ENCODE peak calls at places on chromosome 17, in ten cellular contexts. T is uterus, K is transverse colon, H is heart left ventricle, F is A549, O is prostate gland, G is GM12878, W is tibial nerve, Z is right lobe of liver, D is H54. V is an unnamed sample.

GRCh38 chr17:27565874-27566672 is 64.9 kb upstream of the LGALS9 start:
- DNase-seq in F (no peak), Z (no peak), D (no peak), H (no peak), T (no peak), G (no peak), O (no peak), W (no peak), K (no peak), V (no peak)

GRCh38 chr17:1730345-1731193 is 6.1 kb downstream of the WDR81 start:
- DNase-seq in D (peak), K (peak), O (peak), W (peak), H (peak), F (no peak), G (no peak), T (peak), Z (peak), V (peak)

GRCh38 chr17:42026821-42027539 is 7.1 kb downstream of the NKIRAS2 start:
- DNase-seq in O (no peak), H (no peak), D (no peak), G (no peak), T (no peak), K (no peak), Z (no peak), F (no peak), W (no peak), V (no peak)

GRCh38 chr17:15263206-15263579 is 1.9 kb downstream of the PMP22 start:
- DNase-seq in O (peak), G (no peak), T (peak), K (peak), H (peak), F (peak), D (peak), Z (peak), W (peak), V (peak)

GRCh38 chr17:43597624-43598358 is 51.7 kb upstream of the ETV4 start:
- DNase-seq in W (no peak), D (no peak), Z (no peak), G (no peak), T (no peak), H (no peak), K (no peak), O (no peak), F (no peak), V (no peak)

GRCh38 chr17:2982854-2983636 is 80.4 kb downstream of the OR1D5 start:
- DNase-seq in W (peak), K (peak), H (peak), T (peak), F (peak), O (no peak), D (peak), Z (no peak), G (no peak), V (no peak)

GRCh38 chr17:69525920-69526841 is 111.7 kb downstream of the MAP2K6 start:
- DNase-seq in D (no peak), G (no peak), F (peak), H (peak), K (peak), O (peak), W (no peak), T (peak), Z (no peak), V (peak)

GRCh38 chr17:78883533-78884131 is 19.4 kb downstream of the CEP295NL start:
- DNase-seq in G (no peak), T (peak), Z (peak), H (peak), K (peak), D (peak), W (peak), O (peak), F (peak), V (no peak)

GRCh38 chr17:19724501-19725420 is 8.4 kb upstream of the SLC47A2 start:
- DNase-seq in F (no peak), K (peak), H (peak), Z (peak), W (peak), D (no peak), T (peak), G (no peak), O (peak), V (no peak)

GRCh38 chr17:78934681-78935418 is 9.7 kb upstream of the TIMP2 start:
- DNase-seq in G (no peak), T (no peak), F (no peak), D (no peak), H (no peak), Z (no peak), K (no peak), W (no peak), O (no peak), V (no peak)

GRCh38 chr17:60832206-60832605 is 154.6 kb downstream of the BCAS3 start:
- DNase-seq in Z (no peak), H (no peak), G (no peak), K (no peak), O (no peak), W (no peak), T (no peak), D (no peak), F (no peak), V (no peak)

GRCh38 chr17:45294506-45294905 is 22.3 kb downstream of the MAP3K14 start:
- DNase-seq in O (peak), T (no peak), K (no peak), G (no peak), Z (no peak), F (no peak), D (no peak), W (no peak), H (peak), V (no peak)

GRCh38 chr17:55187371-55187770 is 77.4 kb upstream of the HLF start:
- DNase-seq in O (no peak), Z (no peak), H (no peak), T (peak), G (no peak), K (no peak), F (no peak), W (no peak), D (no peak), V (no peak)

GRCh38 chr17:55852734-55853133 is 101.9 kb downstream of the PCTP start:
- DNase-seq in H (no peak), O (no peak), D (no peak), G (no peak), K (no peak), F (no peak), W (no peak), T (no peak), Z (no peak), V (no peak)

GRCh38 chr17:6608321-6608720 is 32.2 kb downstream of the KIAA0753 start:
- DNase-seq in F (peak), K (no peak), T (no peak), O (no peak), H (no peak), Z (no peak), W (no peak), D (peak), G (no peak), V (no peak)

GRCh38 chr17:58666858-58667267 is 25.0 kb downstream of the TEX14 start:
- DNase-seq in T (peak), H (peak), Z (peak), F (peak), D (no peak), O (peak), W (peak), G (no peak), K (peak), V (peak)

GRCh38 chr17:72125742-72126141 is 4.9 kb downstream of the SOX9 start:
- DNase-seq in G (no peak), D (peak), W (no peak), T (no peak), F (no peak), K (no peak), Z (no peak), H (no peak), O (no peak), V (no peak)

GRCh38 chr17:72123496-72123963 is 2.7 kb downstream of the SOX9 start:
- DNase-seq in G (no peak), Z (no peak), T (no peak), D (no peak), W (no peak), H (no peak), F (no peak), O (no peak), K (no peak), V (no peak)

GRCh38 chr17:72123964-72124791 is 3.4 kb downstream of the SOX9 start:
- DNase-seq in K (peak), Z (no peak), O (no peak), W (no peak), T (no peak), H (no peak), F (no peak), G (no peak), D (peak), V (no peak)

GRCh38 chr17:72125226-72125651 is 4.4 kb downstream of the SOX9 start:
- DNase-seq in T (no peak), K (peak), D (peak), G (no peak), O (no peak), W (no peak), H (no peak), F (no peak), Z (no peak), V (no peak)

GRCh38 chr17:72126575-72127486 is 6.0 kb downstream of the SOX9 start:
- DNase-seq in H (peak), G (no peak), F (peak), Z (no peak), O (peak), W (no peak), D (peak), K (peak), T (no peak), V (no peak)
- TF ChIP-seq POLR2A in H (no peak), G (no peak), F (no peak), Z (no peak), O (no peak), W (no peak), D (no peak), K (peak), T (no peak), V (no peak)

GRCh38 chr17:39461113-39461910 is at the start of gene CDK12:
- DNase-seq in F (peak), W (peak), T (peak), D (peak), G (peak), Z (peak), K (peak), O (peak), H (peak), V (peak)
- TF ChIP-seq POLR2A in F (peak), W (peak), T (peak), D (peak), G (peak), Z (peak), K (peak), O (peak), H (no peak), V (peak)

DNA sequence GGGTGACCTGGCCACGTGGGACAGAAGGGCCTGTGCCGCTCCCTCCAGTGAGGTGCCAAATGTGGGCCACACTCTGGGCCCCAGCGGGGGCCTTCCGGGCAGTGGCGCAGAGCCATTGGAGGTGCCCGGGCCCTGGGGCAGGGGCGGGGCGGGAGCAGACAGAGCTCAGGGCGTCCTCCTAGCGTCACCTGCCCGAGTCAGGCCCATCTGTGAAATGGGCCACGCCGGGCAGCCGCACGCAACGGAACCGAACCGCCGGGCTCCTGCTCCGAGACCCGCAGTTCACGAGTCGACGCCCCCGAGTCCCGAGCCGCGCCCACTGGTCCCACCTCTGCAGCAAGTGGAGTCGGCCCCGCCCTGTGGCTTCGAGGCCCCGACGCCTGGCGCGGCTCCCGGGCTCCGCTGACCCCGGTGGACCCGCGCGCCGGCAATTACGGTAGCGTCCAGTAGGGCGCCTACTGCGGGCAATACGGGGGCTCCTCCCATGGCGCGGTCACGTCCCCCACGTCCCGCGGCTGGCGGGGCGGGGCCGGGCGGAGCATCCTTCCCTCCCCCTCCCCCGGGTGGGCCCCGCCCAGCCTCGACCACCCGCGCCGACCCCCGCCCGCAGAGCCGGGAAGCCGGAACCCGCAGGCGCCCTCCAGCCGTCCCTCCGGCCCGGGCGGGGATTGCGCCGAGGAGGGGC is 1.9 kb downstream of the SLC16A3 start:
- DNase-seq in T (peak), W (peak), F (peak), G (no peak), K (peak), O (no peak), H (peak), Z (peak), D (no peak), V (peak)
- TF ChIP-seq POLR2A in T (peak), W (no peak), F (no peak), G (peak), K (peak), O (peak), H (no peak), Z (no peak), D (peak), V (no peak)

GRCh38 chr17:80455328-80455710 is 21.1 kb downstream of the NPTX1 start:
- DNase-seq in W (peak), G (no peak), H (peak), Z (peak), K (peak), F (no peak), O (no peak), T (peak), D (peak), V (peak)

GRCh38 chr17:80455784-80456183 is 20.6 kb downstream of the NPTX1 start:
- DNase-seq in F (no peak), K (no peak), W (no peak), G (no peak), H (no peak), D (no peak), T (no peak), O (no peak), Z (no peak), V (peak)

GRCh38 chr17:80453980-80454556 is 22.3 kb downstream of the NPTX1 start:
- DNase-seq in T (no peak), G (no peak), F (no peak), K (no peak), Z (no peak), D (no peak), O (no peak), W (no peak), H (no peak), V (no peak)

GRCh38 chr17:80453126-80453979 is 23.1 kb downstream of the NPTX1 start:
- DNase-seq in Z (no peak), F (no peak), O (no peak), K (no peak), D (no peak), G (no peak), H (no peak), W (no peak), T (no peak), V (no peak)

DNA sequence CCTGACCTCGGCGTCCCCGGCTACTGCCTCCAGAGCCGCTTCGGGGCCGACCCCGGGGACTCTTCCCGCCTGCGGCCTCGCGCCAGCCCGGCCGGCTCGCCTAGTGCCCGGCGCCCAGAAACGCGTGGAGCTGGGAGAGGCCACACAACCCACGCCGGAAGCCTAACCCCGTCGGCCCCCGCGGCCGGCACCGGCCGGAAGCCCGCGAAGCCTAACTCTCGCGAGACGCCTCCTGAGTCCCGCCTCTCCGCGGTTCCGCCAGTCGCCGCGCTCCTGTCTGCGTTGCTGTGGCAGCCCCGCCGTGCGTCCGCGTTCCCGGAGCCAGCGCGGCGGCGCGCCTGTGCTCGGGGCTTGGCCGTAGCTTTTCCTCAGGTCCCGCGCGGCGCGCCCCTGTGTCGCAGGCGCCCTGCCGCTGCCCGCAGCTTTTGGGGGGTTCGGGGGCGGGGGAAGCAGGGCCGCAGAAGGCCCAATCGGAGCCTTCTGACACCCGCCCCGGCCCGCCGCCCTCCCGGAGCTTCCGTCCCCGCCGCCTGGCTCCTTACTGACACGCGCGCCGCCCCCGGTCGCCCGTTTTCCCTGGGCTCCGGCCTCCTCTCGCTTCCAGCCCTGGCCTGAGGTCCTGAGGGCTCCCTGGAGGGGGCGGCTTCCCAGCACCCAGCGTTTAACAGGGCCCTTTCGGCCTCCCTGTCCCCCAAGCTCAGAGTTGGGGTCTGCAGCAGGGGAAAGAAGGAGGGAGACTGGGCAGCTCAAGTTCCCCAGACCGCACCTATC is 21.7 kb downstream of the NPTX1 start:
- DNase-seq in T (peak), O (peak), K (peak), Z (peak), H (peak), W (peak), G (peak), D (peak), F (peak), V (peak)
- TF ChIP-seq POLR2A in T (peak), O (peak), K (peak), Z (peak), H (no peak), W (peak), G (peak), D (peak), F (peak), V (peak)